ENCODE peak calls at places on chromosome 15, in five cellular contexts. One of them, this sample, is unnamed.

GRCh38 chr15:48072941-48073340 is 47.8 kb upstream of the SLC24A5 start:
- DNase-seq in T-helper 1 cell: no peak
- DNase-seq in SK-N-DZ: no peak
- DNase-seq in gastrocnemius medialis: no peak
- DNase-seq in GOT3: no peak
- DNase-seq in this sample: no peak

GRCh38 chr15:41585140-41586047 is 26.4 kb downstream of the TYRO3 start:
- DNase-seq in T-helper 1 cell: no peak
- DNase-seq in SK-N-DZ: no peak
- DNase-seq in gastrocnemius medialis: no peak
- DNase-seq in GOT3: no peak
- DNase-seq in this sample: peak

GRCh38 chr15:30929064-30929669 is 25.5 kb downstream of the FAN1 start:
- DNase-seq in T-helper 1 cell: no peak
- DNase-seq in SK-N-DZ: no peak
- DNase-seq in gastrocnemius medialis: no peak
- DNase-seq in GOT3: no peak
- DNase-seq in this sample: no peak

GRCh38 chr15:100131321-100132224 is 210.2 kb downstream of the ADAMTS17 start:
- DNase-seq in T-helper 1 cell: no peak
- DNase-seq in SK-N-DZ: no peak
- DNase-seq in gastrocnemius medialis: peak
- DNase-seq in GOT3: no peak
- DNase-seq in this sample: no peak

GRCh38 chr15:69827751-69828150 is 270.0 kb downstream of the TLE3 start:
- DNase-seq in T-helper 1 cell: no peak
- DNase-seq in SK-N-DZ: no peak
- DNase-seq in gastrocnemius medialis: no peak
- DNase-seq in GOT3: no peak
- DNase-seq in this sample: no peak

GRCh38 chr15:81163961-81164800 is 30.1 kb downstream of the CFAP161 start:
- DNase-seq in T-helper 1 cell: no peak
- DNase-seq in SK-N-DZ: no peak
- DNase-seq in gastrocnemius medialis: no peak
- DNase-seq in GOT3: no peak
- DNase-seq in this sample: no peak

GRCh38 chr15:100311099-100311751 is 30.6 kb downstream of the ADAMTS17 start:
- DNase-seq in T-helper 1 cell: no peak
- DNase-seq in SK-N-DZ: no peak
- DNase-seq in gastrocnemius medialis: no peak
- DNase-seq in GOT3: no peak
- DNase-seq in this sample: no peak

GRCh38 chr15:27744651-27745050 is 354.5 kb downstream of the OCA2 start:
- DNase-seq in T-helper 1 cell: no peak
- DNase-seq in SK-N-DZ: no peak
- DNase-seq in gastrocnemius medialis: no peak
- DNase-seq in GOT3: no peak
- DNase-seq in this sample: no peak

GRCh38 chr15:34942363-34942762 is 27.2 kb downstream of the AQR start:
- DNase-seq in T-helper 1 cell: no peak
- DNase-seq in SK-N-DZ: no peak
- DNase-seq in gastrocnemius medialis: no peak
- DNase-seq in GOT3: no peak
- DNase-seq in this sample: no peak

GRCh38 chr15:37016287-37016686 is 84.1 kb downstream of the MEIS2 start:
- DNase-seq in T-helper 1 cell: no peak
- DNase-seq in SK-N-DZ: no peak
- DNase-seq in gastrocnemius medialis: no peak
- DNase-seq in GOT3: no peak
- DNase-seq in this sample: no peak

GRCh38 chr15:68228971-68229385 is 550 bp downstream of the CLN6 start:
- DNase-seq in T-helper 1 cell: no peak
- DNase-seq in SK-N-DZ: no peak
- DNase-seq in gastrocnemius medialis: no peak
- DNase-seq in GOT3: no peak
- DNase-seq in this sample: no peak

GRCh38 chr15:26864664-26865191 is 2.1 kb upstream of the GABRA5 start:
- DNase-seq in T-helper 1 cell: no peak
- DNase-seq in SK-N-DZ: peak
- DNase-seq in gastrocnemius medialis: no peak
- DNase-seq in GOT3: no peak
- DNase-seq in this sample: no peak

GRCh38 chr15:85621096-85621495 is 173.6 kb downstream of the KLHL25 start:
- DNase-seq in T-helper 1 cell: no peak
- DNase-seq in SK-N-DZ: no peak
- DNase-seq in gastrocnemius medialis: no peak
- DNase-seq in GOT3: no peak
- DNase-seq in this sample: no peak